ENCODE peak calls at places on chromosomes 11 and 22, in ten cellular contexts. K, C, P, A, Q, X, R, W, E and T are unnamed samples.

GRCh38 chr22:49142281-49142680 is 685.4 kb downstream of the BRD1 start:
- DNase-seq in K (no peak), C (no peak), P (no peak), A (no peak), Q (no peak), X (no peak), R (no peak), W (no peak), E (no peak), T (no peak)

GRCh38 chr11:75245356-75246005 is 4.9 kb downstream of the TPBGL start:
- DNase-seq in K (no peak), C (no peak), P (no peak), A (no peak), Q (peak; percentile 4), X (no peak), R (no peak), W (no peak), E (peak; percentile 52), T (no peak)

GRCh38 chr22:30186535-30186934 is 60.0 kb downstream of the LIF start:
- DNase-seq in K (no peak), C (no peak), P (peak; percentile 14), A (no peak), Q (no peak), X (no peak), R (no peak), W (no peak), E (no peak), T (no peak)

GRCh38 chr11:20397281-20397680 is 9.8 kb downstream of the PRMT3 start:
- DNase-seq in K (no peak), C (peak; percentile 56), P (peak; percentile 73), A (peak; percentile 64), Q (peak; percentile 10), X (peak; percentile 80), R (no peak), W (peak; percentile 53), E (no peak), T (peak; percentile 69)

GRCh38 chr11:126839496-126839895 is 161.1 kb downstream of the KIRREL3 start:
- DNase-seq in K (no peak), C (no peak), P (peak; percentile 29), A (no peak), Q (no peak), X (no peak), R (no peak), W (no peak), E (no peak), T (no peak)

GRCh38 chr11:771617-772204 is 5.6 kb downstream of the GATD1 start:
- DNase-seq in K (no peak), C (no peak), P (no peak), A (no peak), Q (no peak), X (no peak), R (no peak), W (no peak), E (no peak), T (no peak)

GRCh38 chr11:74726547-74727182 is 4.6 kb downstream of the CHRDL2 start:
- DNase-seq in K (peak; percentile 77), C (peak; percentile 70), P (peak; percentile 85), A (peak; percentile 71), Q (peak; percentile 75), X (peak; percentile 87), R (peak; percentile 82), W (peak; percentile 49), E (peak; percentile 82), T (peak; percentile 71)

GRCh38 chr11:66906077-66906929 is 49.4 kb downstream of the LRFN4 start:
- DNase-seq in K (no peak), C (no peak), P (peak; percentile 55), A (peak; percentile 66), Q (no peak), X (peak; percentile 64), R (peak; percentile 39), W (no peak), E (no peak), T (no peak)

GRCh38 chr11:17256512-17256911 is 20.0 kb upstream of the NUCB2 start:
- DNase-seq in K (no peak), C (peak; percentile 83), P (peak; percentile 98), A (peak; percentile 96), Q (no peak), X (peak; percentile 98), R (no peak), W (no peak), E (no peak), T (no peak)

GRCh38 chr11:93526691-93527583 is 16.3 kb downstream of the SMCO4 start:
- DNase-seq in K (no peak), C (no peak), P (no peak), A (no peak), Q (no peak), X (no peak), R (no peak), W (no peak), E (no peak), T (no peak)

GRCh38 chr11:116217006-116217405 is 555.8 kb downstream of the BUD13 start:
- DNase-seq in K (peak; percentile 61), C (peak; percentile 39), P (peak; percentile 58), A (peak; percentile 39), Q (no peak), X (peak; percentile 67), R (no peak), W (no peak), E (peak; percentile 80), T (peak; percentile 52)

GRCh38 chr11:134124660-134125451 is 56.0 kb downstream of the JAM3 start:
- DNase-seq in K (peak; percentile 46), C (peak; percentile 35), P (peak; percentile 47), A (peak; percentile 66), Q (peak; percentile 78), X (no peak), R (peak; percentile 40), W (peak; percentile 8), E (peak; percentile 70), T (no peak)

GRCh38 chr22:46066691-46067090 is 83.6 kb upstream of the PPARA start:
- DNase-seq in K (peak; percentile 25), C (peak; percentile 36), P (no peak), A (peak; percentile 87), Q (no peak), X (no peak), R (peak; percentile 23), W (no peak), E (peak; percentile 25), T (no peak)

GRCh38 chr22:26580240-26580962 is 9.5 kb downstream of the TPST2 start:
- DNase-seq in K (no peak), C (no peak), P (no peak), A (no peak), Q (no peak), X (no peak), R (no peak), W (no peak), E (no peak), T (no peak)

GRCh38 chr22:31474743-31475142 is 14.9 kb downstream of the EIF4ENIF1 start:
- DNase-seq in K (no peak), C (peak; percentile 59), P (peak; percentile 88), A (peak; percentile 65), Q (no peak), X (peak; percentile 98), R (no peak), W (no peak), E (no peak), T (no peak)

GRCh38 chr11:66800720-66801428 is 42.4 kb upstream of the RCE1 start:
- DNase-seq in K (no peak), C (no peak), P (no peak), A (no peak), Q (no peak), X (no peak), R (no peak), W (no peak), E (no peak), T (no peak)

GRCh38 chr11:95365346-95365745 is 134.3 kb upstream of the SESN3 start:
- DNase-seq in K (no peak), C (no peak), P (peak; percentile 20), A (no peak), Q (no peak), X (no peak), R (no peak), W (no peak), E (no peak), T (peak; percentile 94)

GRCh38 chr22:45860201-45860600 is 116.8 kb downstream of the WNT7B start:
- DNase-seq in K (peak; percentile 32), C (no peak), P (no peak), A (no peak), Q (no peak), X (no peak), R (no peak), W (no peak), E (no peak), T (no peak)

DNA sequence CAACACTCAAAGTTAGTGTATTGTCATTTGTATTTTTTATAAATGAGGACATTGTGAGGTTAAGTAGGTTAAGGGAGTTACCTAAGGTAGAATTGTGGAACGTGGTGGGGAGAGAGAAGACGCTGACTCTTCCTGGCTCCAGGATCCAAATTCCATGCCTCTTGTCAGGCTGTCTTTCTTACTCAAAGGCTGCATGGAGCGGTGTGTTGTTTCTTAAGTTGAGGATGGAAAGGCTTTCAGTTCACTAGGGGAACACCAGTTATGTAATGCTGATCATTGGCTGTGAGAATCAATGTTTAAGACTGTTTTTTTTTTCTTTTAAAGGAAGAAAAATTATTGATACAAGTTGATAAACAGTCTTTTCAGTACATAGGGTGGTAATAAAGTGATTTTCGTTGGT is 2.9 kb downstream of the UBE2L3 start:
- DNase-seq in K (no peak), C (no peak), P (no peak), A (no peak), Q (no peak), X (no peak), R (no peak), W (no peak), E (no peak), T (no peak)
- H3K4me3 ChIP-seq in K (no peak overlapping the region), C (no peak overlapping the region), P (no peak overlapping the region), A (no peak overlapping the region), Q (no peak overlapping the region), X (no peak overlapping the region), R (no peak overlapping the region), W (no peak overlapping the region), E (no peak overlapping the region), T (peak overlapping the region; percentile 91)

DNA sequence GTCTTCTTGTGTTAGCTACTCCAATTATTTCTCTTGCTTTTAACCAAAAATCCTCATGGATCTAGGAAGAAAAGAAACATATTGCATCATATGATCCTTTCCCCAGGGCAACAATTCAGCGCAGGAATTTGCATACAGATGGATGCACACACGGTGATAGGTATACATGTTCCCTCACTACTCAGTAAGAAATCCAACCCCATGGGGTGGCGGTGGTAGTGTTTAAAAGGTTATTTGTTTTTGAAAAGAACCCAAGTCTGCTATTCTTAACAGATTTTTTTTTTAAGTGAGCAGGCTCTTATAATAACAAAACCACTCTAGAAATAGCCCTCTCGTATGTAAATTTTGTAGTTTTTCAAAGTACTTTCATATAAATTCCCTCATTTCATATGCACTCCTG is 4.2 kb upstream of the SYN3 start:
- DNase-seq in K (no peak), C (no peak), P (no peak), A (no peak), Q (no peak), X (no peak), R (no peak), W (no peak), E (no peak), T (no peak)
- H3K4me3 ChIP-seq in K (no peak overlapping the region), C (no peak overlapping the region), P (no peak overlapping the region), A (no peak overlapping the region), Q (no peak overlapping the region), X (no peak overlapping the region), R (no peak overlapping the region), W (no peak overlapping the region), E (no peak overlapping the region), T (no peak overlapping the region)

GRCh38 chr22:25417792-25418191 is 146.7 kb upstream of the GRK3 start:
- DNase-seq in K (no peak), C (no peak), P (no peak), A (no peak), Q (no peak), X (no peak), R (no peak), W (no peak), E (no peak), T (no peak)
- H3K4me3 ChIP-seq in K (no peak overlapping the region), C (no peak overlapping the region), P (no peak overlapping the region), A (no peak overlapping the region), Q (no peak overlapping the region), X (no peak overlapping the region), R (no peak overlapping the region), W (no peak overlapping the region), E (no peak overlapping the region), T (no peak overlapping the region)

GRCh38 chr11:128689586-128689945 is 4.3 kb upstream of the FLI1 start:
- DNase-seq in K (no peak), C (no peak), P (no peak), A (no peak), Q (no peak), X (no peak), R (no peak), W (no peak), E (no peak), T (no peak)
- H3K4me3 ChIP-seq in K (peak overlapping the region; percentile 17), C (no peak overlapping the region), P (peak overlapping the region; percentile 10), A (no peak overlapping the region), Q (no peak overlapping the region), X (peak overlapping the region; percentile 44), R (no peak overlapping the region), W (no peak overlapping the region), E (no peak overlapping the region), T (no peak overlapping the region)